ENCODE peak calls at places on chromosomes 16 and 17, in eight cellular contexts. F, A, B, W, S, Y, N and P are unnamed samples. For H3K4me1, the result is how much of the 10 kb centered on the place peaks cover.

GRCh38 chr17:37025847-37026533 is 77.2 kb downstream of the AATF start:
- DNase-seq in S (no peak), F (no peak), N (peak), W (no peak), Y (no peak), A (no peak), B (no peak), P (no peak)

GRCh38 chr16:49486350-49486749 is 112.7 kb downstream of the C16orf78 start:
- DNase-seq in S (no peak), Y (no peak), B (no peak), F (no peak), N (no peak), W (no peak), A (no peak), P (no peak)

GRCh38 chr16:68064791-68065365 is 20.3 kb upstream of the NFATC3 start:
- DNase-seq in W (peak), A (peak), Y (peak), B (peak), F (peak), N (no peak), S (peak), P (no peak)

GRCh38 chr17:42744283-42744805 is 496 bp downstream of the EZH1 start:
- DNase-seq in B (no peak), N (peak), F (peak), A (peak), S (no peak), W (peak), Y (peak), P (no peak)

GRCh38 chr16:19700319-19700781 is 17.7 kb downstream of the KNOP1 start:
- DNase-seq in A (no peak), B (no peak), Y (peak), W (no peak), N (no peak), F (peak), S (no peak), P (no peak)

GRCh38 chr16:81693047-81693446 is 86.0 kb upstream of the PLCG2 start:
- DNase-seq in W (no peak), N (no peak), F (no peak), A (no peak), B (no peak), Y (no peak), S (no peak), P (no peak)

GRCh38 chr16:5900046-5900445 is 802.5 kb upstream of the EEF2KMT start:
- DNase-seq in N (no peak), S (no peak), F (no peak), Y (no peak), A (no peak), B (no peak), W (no peak), P (no peak)

GRCh38 chr17:75571197-75571884 is 16.3 kb upstream of the MYO15B start:
- DNase-seq in W (no peak), Y (no peak), S (no peak), B (no peak), N (peak), A (no peak), F (no peak), P (no peak)

GRCh38 chr17:36632916-36633846 is 31.8 kb downstream of the MRM1 start:
- DNase-seq in S (no peak), W (no peak), B (no peak), N (no peak), F (no peak), Y (no peak), A (peak), P (no peak)

GRCh38 chr17:10785295-10785694 is 18.6 kb downstream of the TMEM238L start:
- DNase-seq in W (no peak), S (no peak), A (no peak), F (no peak), N (no peak), B (no peak), Y (no peak), P (no peak)

GRCh38 chr17:17072546-17072945 is 30.3 kb downstream of the MPRIP start:
- DNase-seq in F (no peak), A (no peak), B (no peak), W (no peak), S (no peak), Y (no peak), N (no peak), P (no peak)

GRCh38 chr17:43868236-43868994 is 21.4 kb downstream of the CD300LG start:
- DNase-seq in W (no peak), Y (no peak), F (no peak), S (no peak), N (no peak), B (no peak), A (no peak), P (no peak)

GRCh38 chr16:14202697-14203096 is 131.6 kb downstream of the MRTFB start:
- DNase-seq in B (peak), W (peak), N (no peak), S (peak), F (no peak), A (peak), Y (peak), P (no peak)

GRCh38 chr17:13592427-13592826 is 9.3 kb downstream of the HS3ST3A1 start:
- DNase-seq in S (no peak), F (no peak), Y (no peak), N (no peak), B (no peak), A (no peak), W (no peak), P (no peak)

GRCh38 chr17:12296120-12296727 is 275.5 kb downstream of the MAP2K4 start:
- DNase-seq in F (no peak), Y (no peak), N (no peak), B (no peak), W (no peak), S (no peak), A (peak), P (no peak)

GRCh38 chr16:8644513-8645140 is 23.1 kb downstream of the METTL22 start:
- DNase-seq in N (no peak), F (no peak), S (no peak), B (no peak), W (no peak), Y (no peak), A (no peak), P (no peak)

GRCh38 chr17:28173071-28173561 is 130.6 kb downstream of the NLK start:
- DNase-seq in Y (no peak), B (no peak), A (peak), N (no peak), S (peak), F (no peak), W (no peak), P (no peak)

GRCh38 chr16:9647981-9648701 is 534.1 kb downstream of the GRIN2A start:
- DNase-seq in B (peak), A (peak), S (peak), Y (peak), W (no peak), N (no peak), F (peak), P (peak)

GRCh38 chr17:71664867-71665266 is 456.0 kb upstream of the SOX9 start:
- DNase-seq in A (no peak), Y (no peak), W (no peak), N (no peak), S (no peak), F (no peak), B (no peak), P (no peak)

GRCh38 chr17:63634816-63635215 is 12.6 kb downstream of the MAP3K3 start:
- DNase-seq in W (no peak), S (no peak), N (no peak), A (no peak), F (no peak), Y (no peak), B (no peak), P (no peak)

GRCh38 chr17:5249615-5250014 is 15.0 kb upstream of the SCIMP start:
- DNase-seq in F (peak), Y (peak), N (no peak), A (peak), B (peak), S (peak), W (peak), P (peak)

GRCh38 chr17:69373069-69373468 is 41.4 kb upstream of the MAP2K6 start:
- DNase-seq in N (no peak), B (no peak), Y (no peak), F (no peak), W (no peak), A (no peak), S (no peak), P (no peak)

DNA sequence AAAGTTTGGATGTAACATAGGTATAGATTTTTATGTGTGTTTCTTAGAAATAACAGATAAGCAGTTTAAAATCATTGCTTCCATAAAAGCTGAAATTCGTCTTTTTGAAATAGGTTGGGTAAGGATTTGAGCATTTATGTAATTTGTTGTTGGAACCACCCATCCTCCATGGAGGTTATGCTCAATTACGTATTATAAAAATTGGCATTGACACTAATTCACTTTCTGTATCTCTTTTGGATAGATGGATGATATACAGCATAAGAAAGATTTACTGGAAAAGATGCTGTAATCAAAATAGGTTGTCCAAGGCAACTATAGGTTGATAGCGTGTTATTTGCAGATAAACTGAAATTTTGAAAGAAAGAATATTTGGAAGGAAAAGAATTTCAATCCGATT is 105.5 kb downstream of the PRKCA start:
- DNase-seq in A (no peak), N (no peak), F (no peak), S (no peak), B (peak), W (no peak), Y (no peak), P (no peak)
- H3K4me1 ChIP-seq in A (under half), N (under half), F (under half), S (under half), B (half or more), W (under half), Y (under half), P (under half)

GRCh38 chr17:49198206-49198605 is 12.2 kb downstream of the GNGT2 start:
- DNase-seq in S (no peak), F (no peak), N (no peak), A (no peak), W (no peak), Y (no peak), B (no peak), P (no peak)
- TF ChIP-seq REST in S (no peak), F (no peak), N (no peak), A (no peak), W (no peak), Y (no peak), B (no peak), P (no peak)

DNA sequence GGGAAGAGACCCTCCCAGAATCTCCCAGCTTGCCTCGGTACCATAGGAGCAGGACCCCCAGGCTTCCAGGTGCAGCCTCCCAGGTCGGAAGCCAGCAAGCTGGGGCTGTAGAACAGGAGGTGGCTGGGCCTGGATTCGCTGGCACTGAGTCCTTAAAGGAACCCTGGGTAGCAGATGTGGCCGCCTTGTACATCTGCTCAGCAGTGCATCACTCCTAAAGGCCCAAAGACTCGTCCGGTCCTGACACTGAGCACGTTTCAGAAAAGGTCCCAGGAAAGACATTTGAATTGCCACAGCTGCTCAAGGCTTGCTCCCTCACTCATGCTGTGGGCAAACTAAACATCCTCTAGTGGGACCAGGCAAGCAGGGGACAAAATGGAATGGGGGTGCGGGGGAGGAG is 172.8 kb downstream of the RAB11FIP4 start:
- DNase-seq in F (no peak), A (no peak), N (no peak), B (no peak), W (no peak), S (no peak), Y (no peak), P (no peak)
- H3K4me1 ChIP-seq in F (under half), A (under half), N (under half), B (under half), W (under half), S (under half), Y (half or more), P (half or more)

GRCh38 chr16:72860726-72861562 is 187.0 kb downstream of the ZFHX3 start:
- DNase-seq in S (no peak), Y (no peak), A (no peak), N (no peak), F (no peak), W (no peak), B (no peak), P (no peak)

GRCh38 chr16:72856797-72857196 is 191.1 kb downstream of the ZFHX3 start:
- DNase-seq in W (no peak), B (peak), Y (peak), N (no peak), A (peak), F (peak), S (no peak), P (no peak)

GRCh38 chr16:72859581-72859980 is 188.3 kb downstream of the ZFHX3 start:
- DNase-seq in Y (no peak), B (no peak), F (no peak), S (no peak), A (no peak), W (no peak), N (no peak), P (no peak)

GRCh38 chr16:72857841-72858594 is 189.9 kb downstream of the ZFHX3 start:
- DNase-seq in Y (no peak), N (no peak), W (no peak), S (no peak), B (no peak), A (no peak), F (no peak), P (no peak)

GRCh38 chr16:72858611-72859493 is 189.1 kb downstream of the ZFHX3 start:
- DNase-seq in N (no peak), B (peak), Y (no peak), A (no peak), S (no peak), F (no peak), W (no peak), P (no peak)
- TF ChIP-seq REST in N (no peak), B (no peak), Y (no peak), A (no peak), S (no peak), F (no peak), W (no peak), P (no peak)

DNA sequence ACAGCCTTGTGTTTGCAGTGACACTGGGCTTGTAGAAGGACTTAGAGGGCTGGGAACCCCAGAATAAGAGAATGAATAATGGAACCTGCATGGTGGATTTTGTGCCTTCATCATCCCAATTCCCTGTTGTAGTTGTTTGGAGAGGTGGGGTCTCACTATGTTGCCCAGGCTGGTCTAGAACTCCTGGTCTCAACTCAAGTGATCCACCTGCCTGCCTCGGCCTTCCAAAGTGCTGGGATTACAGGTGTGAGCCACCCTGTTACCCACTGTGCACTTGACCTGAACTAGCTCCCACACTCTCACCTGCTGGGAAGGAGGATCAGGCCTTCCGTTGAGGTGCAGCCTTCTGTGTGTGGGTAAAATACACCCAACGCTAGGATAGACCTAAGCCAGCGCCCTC is 55.4 kb downstream of the RAP1GAP2 start:
- DNase-seq in N (no peak), S (no peak), W (no peak), Y (no peak), B (no peak), F (no peak), A (no peak), P (no peak)
- H3K4me1 ChIP-seq in N (under half), S (under half), W (under half), Y (under half), B (under half), F (under half), A (under half), P (under half)

GRCh38 chr17:50323060-50323459 is 22.9 kb upstream of the XYLT2 start:
- DNase-seq in F (no peak), A (no peak), N (no peak), Y (no peak), W (no peak), S (no peak), B (no peak), P (no peak)

GRCh38 chr17:50325906-50326305 is 20.0 kb upstream of the XYLT2 start:
- DNase-seq in B (no peak), N (no peak), W (no peak), A (no peak), S (no peak), F (no peak), Y (no peak), P (no peak)

GRCh38 chr17:50319630-50320029 is 26.3 kb upstream of the XYLT2 start:
- DNase-seq in S (no peak), A (no peak), W (no peak), Y (no peak), B (no peak), F (no peak), N (no peak), P (no peak)

GRCh38 chr17:50318551-50319310 is 27.2 kb upstream of the XYLT2 start:
- DNase-seq in N (no peak), Y (no peak), S (no peak), W (no peak), F (no peak), B (no peak), A (no peak), P (no peak)

DNA sequence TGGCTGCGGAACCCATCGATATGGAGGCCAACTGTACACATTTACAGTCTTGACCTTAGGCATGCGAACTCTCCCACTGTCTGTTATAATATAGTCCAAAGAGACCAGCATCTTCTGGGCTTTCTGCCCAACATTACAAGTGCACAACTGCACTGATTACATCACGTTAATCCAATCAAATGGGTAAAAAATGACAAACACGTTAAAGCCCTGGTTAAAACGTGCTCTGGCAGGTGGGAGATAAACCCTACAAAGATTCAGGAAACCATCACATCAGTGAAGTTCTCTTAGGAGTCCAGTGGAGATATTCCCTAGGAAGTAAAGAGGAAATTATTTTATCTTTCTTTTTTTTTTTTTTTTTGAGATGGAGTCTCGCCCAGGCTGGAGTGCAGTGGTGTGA is 23.7 kb upstream of the XYLT2 start:
- DNase-seq in S (no peak), Y (no peak), A (no peak), N (no peak), F (no peak), W (no peak), B (peak), P (no peak)
- TF ChIP-seq REST in S (no peak), Y (no peak), A (no peak), N (no peak), F (no peak), W (no peak), B (no peak), P (no peak)

DNA sequence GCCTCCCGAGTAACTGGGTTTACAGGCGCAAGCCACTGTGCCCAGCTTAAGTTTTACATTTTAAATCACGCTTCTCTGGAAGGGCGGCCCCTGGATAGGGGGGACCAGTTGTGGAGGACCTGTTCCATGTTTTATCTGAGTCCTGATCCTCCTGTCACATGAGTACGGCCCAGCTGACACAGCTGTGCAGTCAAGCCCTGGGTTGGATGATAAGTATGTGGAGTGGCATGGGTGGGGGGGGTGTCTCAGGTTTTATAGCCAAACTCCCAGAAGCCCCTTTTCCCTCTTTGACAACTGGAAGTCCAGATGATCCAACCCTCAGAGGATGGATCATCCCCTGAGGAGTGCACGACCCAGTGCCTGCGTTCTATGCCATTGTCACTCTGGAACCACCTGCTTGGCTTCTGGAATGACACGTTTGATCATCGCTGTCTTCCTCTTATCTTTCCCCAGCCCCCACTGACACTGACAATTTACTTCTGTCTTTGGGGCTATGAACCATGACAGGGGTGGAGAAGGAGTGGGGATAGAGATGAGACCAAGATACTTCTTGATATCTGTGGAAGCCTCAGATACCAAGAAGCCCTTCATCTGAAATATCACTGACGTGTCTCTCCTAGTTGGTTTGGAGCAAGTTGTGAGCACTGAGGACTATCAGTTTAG is 191.2 kb downstream of the MSI2 start:
- DNase-seq in A (no peak), S (peak), Y (no peak), F (no peak), W (no peak), N (no peak), B (no peak), P (no peak)
- H3K4me1 ChIP-seq in A (under half), S (under half), Y (half or more), F (under half), W (under half), N (half or more), B (half or more), P (under half)